ENCODE peak calls at places on chromosome 21, in four cellular contexts. One of them, this sample, is unnamed.

GRCh38 chr21:18832950-18833349 is 429.4 kb upstream of the TMPRSS15 start:
- DNase-seq in Calu3: peak
- DNase-seq in activated CD4-positive, alpha-beta T cell treated with anti-CD3 and anti-CD28 coated beads, Interleukin-2, amount 50 U/mL, for 24 hours: no peak
- DNase-seq in activated CD8-positive, alpha-beta memory T cell treated with anti-CD3 and anti-CD28 coated beads, Interleukin-2, amount 50 U/mL, for 48 hours: no peak
- DNase-seq in this sample: no peak

GRCh38 chr21:43345746-43346409 is 81.1 kb downstream of the SIK1 start:
- DNase-seq in Calu3: no peak
- DNase-seq in activated CD4-positive, alpha-beta T cell treated with anti-CD3 and anti-CD28 coated beads, Interleukin-2, amount 50 U/mL, for 24 hours: no peak
- DNase-seq in activated CD8-positive, alpha-beta memory T cell treated with anti-CD3 and anti-CD28 coated beads, Interleukin-2, amount 50 U/mL, for 48 hours: peak
- DNase-seq in this sample: no peak

GRCh38 chr21:42194863-42195262 is 24.1 kb upstream of the ABCG1 start:
- DNase-seq in Calu3: no peak
- DNase-seq in activated CD4-positive, alpha-beta T cell treated with anti-CD3 and anti-CD28 coated beads, Interleukin-2, amount 50 U/mL, for 24 hours: no peak
- DNase-seq in activated CD8-positive, alpha-beta memory T cell treated with anti-CD3 and anti-CD28 coated beads, Interleukin-2, amount 50 U/mL, for 48 hours: no peak
- DNase-seq in this sample: no peak

GRCh38 chr21:26513212-26513611 is 59.9 kb downstream of the CYYR1 start:
- DNase-seq in Calu3: no peak
- DNase-seq in activated CD4-positive, alpha-beta T cell treated with anti-CD3 and anti-CD28 coated beads, Interleukin-2, amount 50 U/mL, for 24 hours: no peak
- DNase-seq in activated CD8-positive, alpha-beta memory T cell treated with anti-CD3 and anti-CD28 coated beads, Interleukin-2, amount 50 U/mL, for 48 hours: no peak
- DNase-seq in this sample: no peak

GRCh38 chr21:43834146-43834905 is 30.7 kb upstream of the AGPAT3 start:
- DNase-seq in Calu3: no peak
- DNase-seq in activated CD4-positive, alpha-beta T cell treated with anti-CD3 and anti-CD28 coated beads, Interleukin-2, amount 50 U/mL, for 24 hours: no peak
- DNase-seq in activated CD8-positive, alpha-beta memory T cell treated with anti-CD3 and anti-CD28 coated beads, Interleukin-2, amount 50 U/mL, for 48 hours: no peak
- DNase-seq in this sample: no peak

GRCh38 chr21:39319814-39320332 is 6.4 kb upstream of the BRWD1 start:
- DNase-seq in Calu3: no peak
- DNase-seq in activated CD4-positive, alpha-beta T cell treated with anti-CD3 and anti-CD28 coated beads, Interleukin-2, amount 50 U/mL, for 24 hours: no peak
- DNase-seq in activated CD8-positive, alpha-beta memory T cell treated with anti-CD3 and anti-CD28 coated beads, Interleukin-2, amount 50 U/mL, for 48 hours: no peak
- DNase-seq in this sample: no peak

GRCh38 chr21:42120056-42120903 is 49.2 kb downstream of the UMODL1 start:
- DNase-seq in Calu3: peak
- DNase-seq in activated CD4-positive, alpha-beta T cell treated with anti-CD3 and anti-CD28 coated beads, Interleukin-2, amount 50 U/mL, for 24 hours: no peak
- DNase-seq in activated CD8-positive, alpha-beta memory T cell treated with anti-CD3 and anti-CD28 coated beads, Interleukin-2, amount 50 U/mL, for 48 hours: no peak
- DNase-seq in this sample: no peak

GRCh38 chr21:26148071-26148470 is 22.5 kb downstream of the APP start:
- DNase-seq in Calu3: peak
- DNase-seq in activated CD4-positive, alpha-beta T cell treated with anti-CD3 and anti-CD28 coated beads, Interleukin-2, amount 50 U/mL, for 24 hours: no peak
- DNase-seq in activated CD8-positive, alpha-beta memory T cell treated with anti-CD3 and anti-CD28 coated beads, Interleukin-2, amount 50 U/mL, for 48 hours: no peak
- DNase-seq in this sample: no peak

GRCh38 chr21:28333455-28334108 is 659.1 kb downstream of the LTN1 start:
- DNase-seq in Calu3: no peak
- DNase-seq in activated CD4-positive, alpha-beta T cell treated with anti-CD3 and anti-CD28 coated beads, Interleukin-2, amount 50 U/mL, for 24 hours: no peak
- DNase-seq in activated CD8-positive, alpha-beta memory T cell treated with anti-CD3 and anti-CD28 coated beads, Interleukin-2, amount 50 U/mL, for 48 hours: no peak
- DNase-seq in this sample: no peak

GRCh38 chr21:37172646-37173045 is 94.5 kb downstream of the VPS26C start:
- DNase-seq in Calu3: no peak
- DNase-seq in activated CD4-positive, alpha-beta T cell treated with anti-CD3 and anti-CD28 coated beads, Interleukin-2, amount 50 U/mL, for 24 hours: no peak
- DNase-seq in activated CD8-positive, alpha-beta memory T cell treated with anti-CD3 and anti-CD28 coated beads, Interleukin-2, amount 50 U/mL, for 48 hours: no peak
- DNase-seq in this sample: no peak

GRCh38 chr21:42262826-42263225 is 43.9 kb downstream of the ABCG1 start:
- DNase-seq in Calu3: peak
- DNase-seq in activated CD4-positive, alpha-beta T cell treated with anti-CD3 and anti-CD28 coated beads, Interleukin-2, amount 50 U/mL, for 24 hours: no peak
- DNase-seq in activated CD8-positive, alpha-beta memory T cell treated with anti-CD3 and anti-CD28 coated beads, Interleukin-2, amount 50 U/mL, for 48 hours: no peak
- DNase-seq in this sample: no peak

GRCh38 chr21:25813917-25814316 is 79.1 kb downstream of the GABPA start:
- DNase-seq in Calu3: no peak
- DNase-seq in activated CD4-positive, alpha-beta T cell treated with anti-CD3 and anti-CD28 coated beads, Interleukin-2, amount 50 U/mL, for 24 hours: no peak
- DNase-seq in activated CD8-positive, alpha-beta memory T cell treated with anti-CD3 and anti-CD28 coated beads, Interleukin-2, amount 50 U/mL, for 48 hours: no peak
- DNase-seq in this sample: no peak

GRCh38 chr21:42080788-42081083 is 9.6 kb downstream of the UMODL1 start:
- DNase-seq in Calu3: no peak
- DNase-seq in activated CD4-positive, alpha-beta T cell treated with anti-CD3 and anti-CD28 coated beads, Interleukin-2, amount 50 U/mL, for 24 hours: no peak
- DNase-seq in activated CD8-positive, alpha-beta memory T cell treated with anti-CD3 and anti-CD28 coated beads, Interleukin-2, amount 50 U/mL, for 48 hours: no peak
- DNase-seq in this sample: no peak

GRCh38 chr21:44497641-44498243 is 42.3 kb downstream of the KRTAP10-1 start:
- DNase-seq in Calu3: no peak
- DNase-seq in activated CD4-positive, alpha-beta T cell treated with anti-CD3 and anti-CD28 coated beads, Interleukin-2, amount 50 U/mL, for 24 hours: no peak
- DNase-seq in activated CD8-positive, alpha-beta memory T cell treated with anti-CD3 and anti-CD28 coated beads, Interleukin-2, amount 50 U/mL, for 48 hours: no peak
- DNase-seq in this sample: no peak

GRCh38 chr21:28521932-28522826 is 470.5 kb downstream of the LTN1 start:
- DNase-seq in Calu3: peak
- DNase-seq in activated CD4-positive, alpha-beta T cell treated with anti-CD3 and anti-CD28 coated beads, Interleukin-2, amount 50 U/mL, for 24 hours: no peak
- DNase-seq in activated CD8-positive, alpha-beta memory T cell treated with anti-CD3 and anti-CD28 coated beads, Interleukin-2, amount 50 U/mL, for 48 hours: no peak
- DNase-seq in this sample: no peak

GRCh38 chr21:34630536-34631143 is 15.7 kb upstream of the RCAN1 start:
- DNase-seq in Calu3: peak
- DNase-seq in activated CD4-positive, alpha-beta T cell treated with anti-CD3 and anti-CD28 coated beads, Interleukin-2, amount 50 U/mL, for 24 hours: peak
- DNase-seq in activated CD8-positive, alpha-beta memory T cell treated with anti-CD3 and anti-CD28 coated beads, Interleukin-2, amount 50 U/mL, for 48 hours: peak
- DNase-seq in this sample: no peak

GRCh38 chr21:28908351-28908750 is 84.3 kb downstream of the LTN1 start:
- DNase-seq in Calu3: no peak
- DNase-seq in activated CD4-positive, alpha-beta T cell treated with anti-CD3 and anti-CD28 coated beads, Interleukin-2, amount 50 U/mL, for 24 hours: no peak
- DNase-seq in activated CD8-positive, alpha-beta memory T cell treated with anti-CD3 and anti-CD28 coated beads, Interleukin-2, amount 50 U/mL, for 48 hours: no peak
- DNase-seq in this sample: no peak

GRCh38 chr21:40433575-40433974 is 413.4 kb downstream of the DSCAM start:
- DNase-seq in Calu3: no peak
- DNase-seq in activated CD4-positive, alpha-beta T cell treated with anti-CD3 and anti-CD28 coated beads, Interleukin-2, amount 50 U/mL, for 24 hours: no peak
- DNase-seq in activated CD8-positive, alpha-beta memory T cell treated with anti-CD3 and anti-CD28 coated beads, Interleukin-2, amount 50 U/mL, for 48 hours: no peak
- DNase-seq in this sample: no peak

GRCh38 chr21:27564684-27565280 is 597.9 kb upstream of the ADAMTS5 start:
- DNase-seq in Calu3: peak
- DNase-seq in activated CD4-positive, alpha-beta T cell treated with anti-CD3 and anti-CD28 coated beads, Interleukin-2, amount 50 U/mL, for 24 hours: no peak
- DNase-seq in activated CD8-positive, alpha-beta memory T cell treated with anti-CD3 and anti-CD28 coated beads, Interleukin-2, amount 50 U/mL, for 48 hours: no peak
- DNase-seq in this sample: no peak

GRCh38 chr21:33541105-33541711 is 709 bp downstream of the GART start:
- DNase-seq in Calu3: peak
- DNase-seq in activated CD4-positive, alpha-beta T cell treated with anti-CD3 and anti-CD28 coated beads, Interleukin-2, amount 50 U/mL, for 24 hours: no peak
- DNase-seq in activated CD8-positive, alpha-beta memory T cell treated with anti-CD3 and anti-CD28 coated beads, Interleukin-2, amount 50 U/mL, for 48 hours: no peak
- DNase-seq in this sample: no peak

GRCh38 chr21:34298797-34299539 is 64.8 kb upstream of the KCNE2 start:
- DNase-seq in Calu3: no peak
- DNase-seq in activated CD4-positive, alpha-beta T cell treated with anti-CD3 and anti-CD28 coated beads, Interleukin-2, amount 50 U/mL, for 24 hours: no peak
- DNase-seq in activated CD8-positive, alpha-beta memory T cell treated with anti-CD3 and anti-CD28 coated beads, Interleukin-2, amount 50 U/mL, for 48 hours: no peak
- DNase-seq in this sample: no peak

GRCh38 chr21:38319781-38320180 is 63.0 kb downstream of the KCNJ15 start:
- DNase-seq in Calu3: no peak
- DNase-seq in activated CD4-positive, alpha-beta T cell treated with anti-CD3 and anti-CD28 coated beads, Interleukin-2, amount 50 U/mL, for 24 hours: no peak
- DNase-seq in activated CD8-positive, alpha-beta memory T cell treated with anti-CD3 and anti-CD28 coated beads, Interleukin-2, amount 50 U/mL, for 48 hours: no peak
- DNase-seq in this sample: no peak

GRCh38 chr21:45982256-45982757 is 737 bp downstream of the COL6A1 start:
- DNase-seq in Calu3: no peak
- DNase-seq in activated CD4-positive, alpha-beta T cell treated with anti-CD3 and anti-CD28 coated beads, Interleukin-2, amount 50 U/mL, for 24 hours: no peak
- DNase-seq in activated CD8-positive, alpha-beta memory T cell treated with anti-CD3 and anti-CD28 coated beads, Interleukin-2, amount 50 U/mL, for 48 hours: peak
- DNase-seq in this sample: no peak

GRCh38 chr21:43370091-43370658 is 56.8 kb downstream of the SIK1 start:
- DNase-seq in Calu3: no peak
- DNase-seq in activated CD4-positive, alpha-beta T cell treated with anti-CD3 and anti-CD28 coated beads, Interleukin-2, amount 50 U/mL, for 24 hours: no peak
- DNase-seq in activated CD8-positive, alpha-beta memory T cell treated with anti-CD3 and anti-CD28 coated beads, Interleukin-2, amount 50 U/mL, for 48 hours: no peak
- DNase-seq in this sample: no peak

GRCh38 chr21:21010228-21010627 is 12.0 kb downstream of the NCAM2 start:
- DNase-seq in Calu3: no peak
- DNase-seq in activated CD4-positive, alpha-beta T cell treated with anti-CD3 and anti-CD28 coated beads, Interleukin-2, amount 50 U/mL, for 24 hours: no peak
- DNase-seq in activated CD8-positive, alpha-beta memory T cell treated with anti-CD3 and anti-CD28 coated beads, Interleukin-2, amount 50 U/mL, for 48 hours: no peak
- DNase-seq in this sample: no peak